ENCODE peak calls at places on chromosomes 1 and 21, in ten cellular contexts. D is body of pancreas, B is heart left ventricle, M is breast epithelium, I is endothelial cell of umbilical vein, R is IMR-90, K is suprapubic skin, A is NB4, S is transverse colon, X is Peyer's patch. Y is an unnamed sample.
A peak's percentile ranks its signal among the peaks of the same experiment; 100 is the strongest.

GRCh38 chr1:119946724-119947123 is 50.4 kb upstream of the ADAM30 start:
- DNase-seq in X (no peak), D (no peak), M (no peak), B (no peak), S (no peak), R (peak; percentile 34), A (no peak), K (no peak), I (no peak), Y (no peak)

GRCh38 chr21:8993284-8993942 is 1528.0 kb upstream of the TPTE start:
- DNase-seq in I (no peak), R (no peak), S (no peak), D (no peak), K (no peak), A (no peak), X (no peak), B (no peak), M (no peak), Y (no peak)

GRCh38 chr1:233613252-233614172 is at the start of gene KCNK1:
- DNase-seq in B (peak; percentile 38), R (peak; percentile 65), S (peak; percentile 85), I (peak; percentile 29), X (peak; percentile 86), A (no peak), M (peak; percentile 70), D (peak; percentile 90), K (no peak), Y (peak; percentile 80)

GRCh38 chr21:37153193-37153934 is 80.3 kb downstream of the TTC3 start:
- DNase-seq in S (peak; percentile 58), A (no peak), X (no peak), D (peak; percentile 32), R (peak; percentile 88), I (peak; percentile 82), B (no peak), M (no peak), K (no peak), Y (no peak)

GRCh38 chr1:200561856-200562214 is 58.7 kb downstream of the KIF14 start:
- DNase-seq in I (no peak), K (no peak), D (no peak), B (no peak), R (no peak), M (no peak), A (no peak), S (no peak), X (no peak), Y (no peak)

GRCh38 chr1:167630568-167631385 is 745 bp downstream of the RCSD1 start:
- DNase-seq in R (no peak), B (no peak), D (no peak), I (no peak), X (no peak), K (no peak), S (peak; percentile 46), M (no peak), A (peak; percentile 53), Y (no peak)

GRCh38 chr1:41616563-41616962 is 132.1 kb upstream of the EDN2 start:
- DNase-seq in X (no peak), I (no peak), S (no peak), M (no peak), D (no peak), K (no peak), A (no peak), R (no peak), B (no peak), Y (no peak)

GRCh38 chr1:85816606-85817005 is 108.4 kb upstream of the ZNHIT6 start:
- DNase-seq in R (no peak), M (no peak), I (no peak), X (no peak), K (no peak), S (no peak), A (no peak), B (no peak), D (no peak), Y (no peak)

GRCh38 chr1:99447716-99448115 is 183.4 kb downstream of the PLPPR4 start:
- DNase-seq in X (no peak), S (no peak), A (no peak), K (no peak), B (no peak), D (no peak), R (peak; percentile 22), M (no peak), I (no peak), Y (no peak)

GRCh38 chr1:235495539-235495938 is 8.7 kb downstream of the B3GALNT2 start:
- DNase-seq in M (no peak), D (no peak), A (no peak), B (no peak), R (no peak), I (no peak), K (no peak), S (no peak), X (no peak), Y (no peak)

GRCh38 chr1:235491644-235492043 is 12.6 kb downstream of the B3GALNT2 start:
- DNase-seq in K (no peak), R (no peak), D (no peak), I (no peak), B (no peak), S (no peak), M (no peak), A (no peak), X (no peak), Y (no peak)

GRCh38 chr1:235495030-235495429 is 9.2 kb downstream of the B3GALNT2 start:
- DNase-seq in K (no peak), R (no peak), X (no peak), B (no peak), D (no peak), M (no peak), S (no peak), A (no peak), I (no peak), Y (no peak)

DNA sequence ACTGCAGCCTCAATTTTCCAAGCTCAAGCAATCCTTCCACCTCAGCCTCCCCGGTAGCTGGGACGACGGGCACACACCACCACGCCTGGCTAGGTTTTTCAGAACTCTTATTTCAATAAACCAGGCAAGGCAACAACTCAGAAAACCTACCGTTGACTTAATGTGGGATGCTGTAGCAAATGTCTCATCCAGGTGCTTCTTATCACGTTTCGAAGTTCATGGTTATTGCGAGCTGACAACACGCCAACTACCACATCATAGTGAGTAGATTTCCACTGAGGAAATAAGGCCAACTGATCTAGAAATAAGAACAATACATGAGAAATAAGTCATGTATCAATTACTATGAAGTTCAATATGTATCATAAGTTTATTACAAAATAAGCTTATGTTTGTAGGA is 9.7 kb downstream of the B3GALNT2 start:
- DNase-seq in M (no peak), S (no peak), A (no peak), D (no peak), B (no peak), R (no peak), X (no peak), I (no peak), K (no peak), Y (no peak)
- TF ChIP-seq POLR2A in M (no peak), S (no peak), A (no peak), D (no peak), B (no peak), R (no peak), X (no peak), I (no peak), K (no peak), Y (no peak)

GRCh38 chr1:46181343-46182260 is 5.3 kb upstream of the P3R3URF start:
- DNase-seq in S (peak; percentile 56), I (peak; percentile 80), M (no peak), R (peak; percentile 61), K (no peak), D (no peak), X (no peak), A (no peak), B (no peak), Y (no peak)
- TF ChIP-seq POLR2A in S (peak; percentile 78), I (no peak), M (no peak), R (no peak), K (no peak), D (no peak), X (no peak), A (no peak), B (no peak), Y (no peak)

DNA sequence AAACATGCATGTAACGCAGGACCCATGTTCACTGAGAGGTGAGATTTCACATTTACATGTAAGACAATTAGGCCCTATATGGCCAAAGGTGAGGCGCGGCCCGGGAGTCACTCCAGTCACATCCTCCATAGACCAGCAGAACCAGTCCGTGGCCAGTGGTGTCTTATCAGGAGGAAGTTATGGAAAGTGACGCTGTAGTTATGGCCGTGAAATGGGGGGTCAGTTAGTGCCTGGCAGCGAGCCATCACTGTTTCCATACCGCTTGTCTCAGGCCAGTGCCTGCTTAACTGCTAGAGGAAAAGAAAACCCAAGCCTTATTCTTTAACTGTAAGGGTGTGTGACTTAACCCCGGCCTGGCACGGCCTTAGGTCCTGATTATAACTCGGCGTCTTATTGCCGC is 6.1 kb downstream of the C1orf159 start:
- DNase-seq in M (no peak), I (peak; percentile 36), R (no peak), S (peak; percentile 89), B (no peak), X (peak; percentile 45), D (no peak), A (no peak), K (no peak), Y (peak; percentile 29)
- TF ChIP-seq POLR2A in M (no peak), I (no peak), R (no peak), S (no peak), B (no peak), X (no peak), D (no peak), A (no peak), K (no peak), Y (no peak)

DNA sequence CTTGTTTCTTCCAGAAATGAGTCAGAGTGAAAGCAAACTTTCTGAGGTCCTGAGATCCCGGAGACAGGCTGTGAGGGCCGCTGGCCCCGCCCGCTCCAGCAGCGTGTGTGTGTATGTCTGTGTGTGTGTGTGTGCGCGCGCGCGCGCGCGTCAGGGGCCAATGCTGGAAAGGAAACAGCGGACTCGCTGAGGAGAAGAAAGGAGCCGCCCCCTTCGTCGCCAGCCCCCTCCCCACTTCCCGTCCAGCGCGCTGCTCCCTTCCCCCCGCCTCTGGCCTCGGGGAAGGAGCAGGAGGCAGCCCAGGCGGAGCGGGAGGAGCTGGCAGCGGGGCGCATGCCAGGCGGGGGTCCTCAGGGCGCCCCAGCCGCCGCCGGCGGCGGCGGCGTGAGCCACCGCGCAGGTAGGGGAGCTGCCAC is at the start of gene DISC1:
- DNase-seq in A (peak; percentile 95), I (peak; percentile 97), S (peak; percentile 89), B (peak; percentile 92), R (peak; percentile 93), D (peak; percentile 89), X (peak; percentile 77), M (peak; percentile 62), K (peak; percentile 90), Y (peak; percentile 87)
- TF ChIP-seq POLR2A in A (peak; percentile 65), I (peak; percentile 63), S (peak; percentile 22), B (peak; percentile 26), R (no peak), D (peak; percentile 5), X (no peak), M (no peak), K (peak; percentile 18), Y (peak; percentile 9)